ENCODE peak calls at places on chromosomes 6 and 20, in five cellular contexts. One of them, this sample, is unnamed.

GRCh38 chr6:154567695-154568220 is 57.3 kb upstream of the CNKSR3 start:
- DNase-seq in HCT116: no peak
- DNase-seq in breast epithelium: no peak
- DNase-seq in IMR-90: no peak
- DNase-seq in GM12878: no peak
- DNase-seq in this sample: no peak

GRCh38 chr20:5183731-5184474 is 57.1 kb downstream of the CDS2 start:
- DNase-seq in breast epithelium: no peak
- DNase-seq in HCT116: no peak
- DNase-seq in IMR-90: no peak
- DNase-seq in GM12878: no peak
- DNase-seq in this sample: no peak

GRCh38 chr6:157812425-157813171 is 10.4 kb upstream of the SNX9 start:
- DNase-seq in GM12878: no peak
- DNase-seq in HCT116: no peak
- DNase-seq in breast epithelium: no peak
- DNase-seq in IMR-90: no peak
- DNase-seq in this sample: no peak

GRCh38 chr6:127459231-127459641 is at the start of gene KIAA0408:
- DNase-seq in IMR-90: peak; percentile 87
- DNase-seq in breast epithelium: no peak
- DNase-seq in GM12878: no peak
- DNase-seq in HCT116: no peak
- DNase-seq in this sample: peak; percentile 80

GRCh38 chr20:1930165-1930564 is 35.0 kb downstream of the SIRPA start:
- DNase-seq in HCT116: no peak
- DNase-seq in IMR-90: no peak
- DNase-seq in breast epithelium: no peak
- DNase-seq in GM12878: no peak
- DNase-seq in this sample: no peak

GRCh38 chr6:73823046-73823735 is 127.2 kb downstream of the CD109 start:
- DNase-seq in IMR-90: no peak
- DNase-seq in HCT116: no peak
- DNase-seq in breast epithelium: no peak
- DNase-seq in GM12878: no peak
- DNase-seq in this sample: no peak

GRCh38 chr6:33720998-33721397 is 9.5 kb upstream of the UQCC2 start:
- DNase-seq in breast epithelium: no peak
- DNase-seq in HCT116: no peak
- DNase-seq in IMR-90: no peak
- DNase-seq in GM12878: no peak
- DNase-seq in this sample: no peak

GRCh38 chr20:11894072-11894471 is 23.6 kb upstream of the BTBD3 start:
- DNase-seq in HCT116: no peak
- DNase-seq in GM12878: no peak
- DNase-seq in IMR-90: no peak
- DNase-seq in breast epithelium: no peak
- DNase-seq in this sample: no peak

GRCh38 chr6:98984102-98984501 is 36.4 kb upstream of the FBXL4 start:
- DNase-seq in HCT116: no peak
- DNase-seq in IMR-90: no peak
- DNase-seq in GM12878: no peak
- DNase-seq in breast epithelium: no peak
- DNase-seq in this sample: no peak

GRCh38 chr6:90274481-90275030 is 22.1 kb downstream of the BACH2 start:
- DNase-seq in GM12878: no peak
- DNase-seq in breast epithelium: no peak
- DNase-seq in HCT116: no peak
- DNase-seq in IMR-90: no peak
- DNase-seq in this sample: no peak

GRCh38 chr6:140980265-140980887 is 1152.3 kb upstream of the GJE1 start:
- DNase-seq in GM12878: no peak
- DNase-seq in IMR-90: peak; percentile 15
- DNase-seq in breast epithelium: no peak
- DNase-seq in HCT116: no peak
- DNase-seq in this sample: no peak

DNA sequence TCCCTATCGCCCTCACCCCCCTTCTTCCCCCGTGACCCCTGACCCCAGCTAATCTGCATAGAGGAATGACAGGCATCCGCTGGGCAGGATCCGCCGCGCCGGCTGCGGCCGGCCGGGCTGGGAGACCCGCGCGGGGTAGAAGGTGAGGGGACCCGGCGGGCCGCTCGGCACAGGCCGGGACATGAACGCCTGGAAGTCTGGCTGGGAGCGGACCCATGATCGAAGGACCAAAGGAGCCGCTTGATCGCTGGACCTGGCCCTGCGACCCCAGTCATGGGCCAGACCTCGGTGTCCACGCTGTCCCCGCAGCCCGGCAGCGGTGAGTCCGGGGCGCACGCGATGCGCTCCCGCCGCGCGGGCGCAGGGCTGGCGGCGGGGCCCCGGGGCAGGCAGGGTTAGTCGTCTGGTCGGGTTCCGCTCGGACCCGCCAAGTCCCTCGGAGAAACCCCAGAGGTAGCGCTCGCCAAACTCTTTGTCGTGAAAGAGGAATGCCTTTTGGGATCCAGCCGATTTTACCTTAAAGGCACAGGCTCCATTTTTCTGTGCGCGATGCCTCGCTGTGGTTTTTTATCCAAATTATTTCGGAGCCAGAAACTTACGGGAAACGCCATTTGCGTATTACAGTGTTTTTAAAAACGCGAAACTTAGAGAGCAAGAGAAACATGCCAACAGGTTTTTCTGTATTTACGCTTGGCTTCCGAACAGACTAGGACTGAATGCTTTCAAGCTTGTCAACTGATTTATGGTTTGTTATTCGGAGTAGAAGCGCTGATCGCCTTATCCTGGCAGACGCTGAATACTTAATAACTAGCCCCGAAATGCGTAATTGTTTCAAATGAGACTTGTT is at the start of gene PHACTR2:
- DNase-seq in HCT116: peak; percentile 54
- DNase-seq in breast epithelium: peak; percentile 57
- DNase-seq in IMR-90: peak; percentile 71
- DNase-seq in GM12878: no peak
- DNase-seq in this sample: peak; percentile 76
- TF ChIP-seq POLR2A in HCT116: peak; percentile 35
- TF ChIP-seq POLR2A in breast epithelium: no peak
- TF ChIP-seq POLR2A in IMR-90: no peak
- TF ChIP-seq POLR2A in GM12878: no peak
- TF ChIP-seq POLR2A in this sample: peak; percentile 56

DNA sequence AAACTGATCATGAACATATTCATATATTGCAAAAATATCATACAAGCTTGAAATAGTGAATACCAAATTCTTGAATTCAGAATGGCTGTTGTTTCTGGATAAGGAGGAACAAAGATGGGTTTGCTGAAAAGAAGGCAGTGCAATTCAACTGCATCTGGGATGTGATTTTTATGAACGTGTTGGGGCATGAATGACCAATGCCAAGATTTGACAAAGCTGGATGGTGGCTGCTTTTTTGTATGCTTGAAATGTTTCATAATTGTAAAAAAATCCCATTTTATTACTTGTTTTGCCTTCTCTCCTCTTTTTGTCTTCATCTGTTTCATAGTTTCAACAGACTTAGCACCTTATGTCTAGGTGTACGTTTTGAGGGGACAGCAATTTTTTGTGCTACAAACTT is 36.8 kb upstream of the BCAS1 start:
- DNase-seq in IMR-90: no peak
- DNase-seq in breast epithelium: no peak
- DNase-seq in GM12878: no peak
- DNase-seq in HCT116: no peak
- DNase-seq in this sample: no peak
- TF ChIP-seq CTCF in IMR-90: no peak
- TF ChIP-seq CTCF in breast epithelium: no peak
- TF ChIP-seq CTCF in GM12878: no peak
- TF ChIP-seq CTCF in HCT116: no peak
- TF ChIP-seq CTCF in this sample: no peak

GRCh38 chr20:33280775-33281174 is 2.2 kb upstream of the BPIFB1 start:
- DNase-seq in breast epithelium: no peak
- DNase-seq in IMR-90: no peak
- DNase-seq in HCT116: no peak
- DNase-seq in GM12878: no peak
- DNase-seq in this sample: no peak

GRCh38 chr20:33280000-33280680 is 2.9 kb upstream of the BPIFB1 start:
- DNase-seq in HCT116: no peak
- DNase-seq in GM12878: no peak
- DNase-seq in IMR-90: no peak
- DNase-seq in breast epithelium: no peak
- DNase-seq in this sample: no peak

GRCh38 chr20:33282991-33283555 is at the start of gene BPIFB1:
- DNase-seq in HCT116: no peak
- DNase-seq in GM12878: no peak
- DNase-seq in breast epithelium: no peak
- DNase-seq in IMR-90: no peak
- DNase-seq in this sample: no peak

GRCh38 chr20:33281550-33282146 is 1.4 kb upstream of the BPIFB1 start:
- DNase-seq in GM12878: no peak
- DNase-seq in IMR-90: no peak
- DNase-seq in breast epithelium: no peak
- DNase-seq in HCT116: no peak
- DNase-seq in this sample: no peak

GRCh38 chr20:33282196-33282934 is 649 bp upstream of the BPIFB1 start:
- DNase-seq in breast epithelium: no peak
- DNase-seq in IMR-90: no peak
- DNase-seq in GM12878: no peak
- DNase-seq in HCT116: no peak
- DNase-seq in this sample: no peak
- H3K4me1 ChIP-seq in breast epithelium: no peaks in the 10 kb centered on the region
- H3K4me1 ChIP-seq in IMR-90: no peaks in the 10 kb centered on the region
- H3K4me1 ChIP-seq in GM12878: no peaks in the 10 kb centered on the region
- H3K4me1 ChIP-seq in HCT116: peaks cover 11% of the 10 kb centered on the region
- H3K4me1 ChIP-seq in this sample: no peaks in the 10 kb centered on the region

DNA sequence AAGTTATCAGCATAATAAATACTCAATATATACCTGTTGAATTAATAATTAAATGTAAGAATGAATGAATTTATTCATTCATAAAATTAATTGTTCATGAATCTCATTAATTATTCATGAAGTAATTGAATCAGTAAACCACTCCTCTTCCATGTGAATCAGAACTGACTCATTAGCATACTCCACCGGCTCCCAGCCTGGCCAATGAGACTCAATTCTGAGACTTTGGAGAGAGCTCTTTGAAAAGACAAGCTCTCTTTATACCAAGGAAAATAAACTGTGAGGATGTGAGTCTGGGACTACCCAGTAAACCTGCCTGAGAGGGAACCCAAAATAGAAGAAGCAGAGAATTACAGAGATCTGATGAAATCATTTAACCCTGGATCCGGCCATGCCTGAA is 8.4 kb upstream of the SLC2A10 start:
- DNase-seq in GM12878: no peak
- DNase-seq in breast epithelium: no peak
- DNase-seq in IMR-90: no peak
- DNase-seq in HCT116: no peak
- DNase-seq in this sample: no peak
- TF ChIP-seq POLR2A in GM12878: no peak
- TF ChIP-seq POLR2A in breast epithelium: no peak
- TF ChIP-seq POLR2A in IMR-90: no peak
- TF ChIP-seq POLR2A in HCT116: no peak
- TF ChIP-seq POLR2A in this sample: no peak

DNA sequence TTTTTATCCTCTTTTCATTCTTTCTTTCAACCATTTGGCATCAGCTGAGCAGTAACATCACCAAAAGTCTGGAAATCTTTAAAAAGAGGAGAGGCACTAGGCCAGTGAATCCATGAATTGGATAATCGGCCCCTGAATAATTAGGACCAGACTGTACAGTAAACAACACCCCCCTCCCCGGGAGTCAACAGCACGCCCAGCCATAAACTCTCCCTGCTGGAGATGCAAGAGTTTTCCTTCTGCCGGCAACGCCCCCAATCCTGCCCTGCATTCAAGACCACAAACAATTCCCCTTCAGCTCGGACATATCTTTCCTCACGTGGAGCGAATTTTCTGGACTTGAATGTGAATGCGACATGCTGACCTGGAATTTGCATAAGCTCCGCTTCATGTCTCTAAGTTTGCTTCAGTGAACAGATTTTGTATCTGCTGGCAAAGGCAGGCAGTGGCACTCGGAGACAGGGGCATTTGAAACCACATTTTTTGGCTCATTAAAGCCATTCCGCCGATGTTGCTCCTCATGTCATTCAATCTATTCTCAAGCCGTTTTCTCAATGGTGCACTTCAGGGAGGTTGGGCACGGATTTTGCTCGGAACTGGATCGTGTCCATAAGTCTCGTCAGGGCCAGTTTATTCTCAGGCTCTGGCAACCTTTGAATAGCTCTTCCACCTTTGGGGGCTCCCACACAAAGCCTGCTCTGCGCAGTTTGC is 38.0 kb upstream of the GMPR start:
- DNase-seq in GM12878: no peak
- DNase-seq in HCT116: no peak
- DNase-seq in breast epithelium: no peak
- DNase-seq in IMR-90: no peak
- DNase-seq in this sample: no peak
- TF ChIP-seq CTCF in GM12878: no peak
- TF ChIP-seq CTCF in HCT116: no peak
- TF ChIP-seq CTCF in breast epithelium: no peak
- TF ChIP-seq CTCF in IMR-90: no peak
- TF ChIP-seq CTCF in this sample: no peak

GRCh38 chr20:57263127-57263609 is 3.3 kb downstream of the BMP7 start:
- DNase-seq in GM12878: no peak
- DNase-seq in IMR-90: no peak
- DNase-seq in breast epithelium: no peak
- DNase-seq in HCT116: no peak
- DNase-seq in this sample: no peak

GRCh38 chr20:57265649-57266250 is 691 bp downstream of the BMP7 start:
- DNase-seq in IMR-90: no peak
- DNase-seq in HCT116: no peak
- DNase-seq in breast epithelium: no peak
- DNase-seq in GM12878: no peak
- DNase-seq in this sample: no peak

GRCh38 chr20:57264908-57265648 is 1.4 kb downstream of the BMP7 start:
- DNase-seq in breast epithelium: no peak
- DNase-seq in HCT116: no peak
- DNase-seq in GM12878: no peak
- DNase-seq in IMR-90: no peak
- DNase-seq in this sample: no peak

GRCh38 chr20:57263767-57264150 is 2.7 kb downstream of the BMP7 start:
- DNase-seq in IMR-90: no peak
- DNase-seq in HCT116: no peak
- DNase-seq in breast epithelium: no peak
- DNase-seq in GM12878: no peak
- DNase-seq in this sample: no peak

GRCh38 chr20:57264151-57264792 is 2.2 kb downstream of the BMP7 start:
- DNase-seq in HCT116: no peak
- DNase-seq in breast epithelium: no peak
- DNase-seq in IMR-90: no peak
- DNase-seq in GM12878: no peak
- DNase-seq in this sample: no peak
- H3K4me1 ChIP-seq in HCT116: no peaks in the 10 kb centered on the region
- H3K4me1 ChIP-seq in breast epithelium: no peaks in the 10 kb centered on the region
- H3K4me1 ChIP-seq in IMR-90: no peaks in the 10 kb centered on the region
- H3K4me1 ChIP-seq in GM12878: no peaks in the 10 kb centered on the region
- H3K4me1 ChIP-seq in this sample: no peaks in the 10 kb centered on the region